ENCODE peak calls at places on chromosomes 11 and 22, in five cellular contexts. T is DND-41; W is CD4-positive, CD25-positive, alpha-beta regulatory T cell; K is right lobe of liver; G is dorsolateral prefrontal cortex. U is an unnamed sample.

GRCh38 chr11:61791737-61792309 is 576 bp downstream of the TMEM258 start:
- DNase-seq in K (no peak), T (peak), W (no peak), G (peak), U (peak)

GRCh38 chr11:2178906-2179494 is 7.4 kb upstream of the TH start:
- DNase-seq in G (no peak), W (no peak), K (no peak), T (no peak), U (no peak)

GRCh38 chr11:47477323-47477722 is 28.4 kb upstream of the RAPSN start:
- DNase-seq in T (no peak), G (no peak), W (no peak), K (no peak), U (no peak)

GRCh38 chr11:70532728-70533127 is 134.4 kb downstream of the CTTN start:
- DNase-seq in G (peak), K (peak), W (no peak), T (no peak), U (no peak)

GRCh38 chr22:24141586-24141985 is 39.7 kb upstream of the SUSD2 start:
- DNase-seq in K (no peak), T (no peak), G (no peak), W (no peak), U (no peak)

GRCh38 chr11:83124631-83125424 is 32.1 kb upstream of the PCF11 start:
- DNase-seq in G (no peak), T (no peak), K (no peak), W (no peak), U (no peak)

GRCh38 chr22:17369553-17370035 is 334 bp downstream of the CECR2 start:
- DNase-seq in W (no peak), T (no peak), K (peak), G (peak), U (no peak)

GRCh38 chr11:47494996-47495855 is 46.3 kb upstream of the RAPSN start:
- DNase-seq in T (no peak), W (no peak), G (no peak), K (no peak), U (no peak)

GRCh38 chr11:41289408-41289807 is 170.0 kb downstream of the LRRC4C start:
- DNase-seq in K (no peak), T (no peak), W (no peak), G (no peak), U (no peak)

GRCh38 chr22:50702261-50702671 is 29.6 kb downstream of the SHANK3 start:
- DNase-seq in T (peak), W (no peak), K (peak), G (no peak), U (no peak)

GRCh38 chr11:134541951-134542350 is 129.9 kb upstream of the B3GAT1 start:
- DNase-seq in T (no peak), W (no peak), G (no peak), K (no peak), U (no peak)

GRCh38 chr11:11512929-11513328 is 108.9 kb downstream of the GALNT18 start:
- DNase-seq in K (no peak), W (no peak), G (no peak), T (no peak), U (no peak)

GRCh38 chr11:120302001-120302805 is 22.9 kb upstream of the TLCD5 start:
- DNase-seq in W (no peak), T (no peak), K (peak), G (no peak), U (no peak)

GRCh38 chr22:19691721-19692341 is 22.5 kb upstream of the SEPTIN5 start:
- DNase-seq in G (no peak), K (no peak), T (no peak), W (no peak), U (no peak)

GRCh38 chr11:68047437-68048290 is 8.8 kb downstream of the TCIRG1 start:
- DNase-seq in G (no peak), K (no peak), T (no peak), W (no peak), U (no peak)

GRCh38 chr22:31044262-31044861 is 36.8 kb upstream of the SMTN start:
- DNase-seq in T (no peak), W (no peak), K (no peak), G (no peak), U (no peak)

GRCh38 chr11:8338138-8338537 is 74.5 kb upstream of the LMO1 start:
- DNase-seq in K (peak), G (peak), T (peak), W (no peak), U (no peak)

GRCh38 chr22:23042179-23042578 is 28.1 kb upstream of the GNAZ start:
- DNase-seq in T (no peak), K (no peak), W (no peak), G (no peak), U (no peak)

DNA sequence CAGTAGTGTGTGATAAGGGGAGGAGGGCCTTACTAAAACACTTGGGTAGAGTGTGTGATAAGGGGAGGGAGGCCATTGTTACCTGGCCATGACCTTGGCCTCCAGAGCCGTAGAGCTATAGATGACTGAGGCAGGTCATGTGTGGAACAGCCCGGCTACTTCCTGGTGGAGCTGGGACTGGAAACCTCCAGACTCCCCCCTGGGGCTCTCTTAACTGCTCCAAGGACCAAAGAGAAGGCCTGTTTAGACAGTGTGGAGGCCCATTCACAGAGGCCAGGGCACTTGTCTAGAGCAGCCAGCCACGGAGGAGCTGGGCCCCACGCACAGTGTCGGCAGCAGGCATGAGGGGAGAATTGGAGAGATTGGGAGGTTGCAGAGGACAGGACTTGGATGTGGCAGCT is 12.5 kb upstream of the MICALL1 start:
- DNase-seq in K (no peak), G (no peak), T (no peak), W (no peak), U (no peak)
- H3K27ac ChIP-seq in K (no peak), G (peak), T (no peak), W (no peak), U (no peak)

DNA sequence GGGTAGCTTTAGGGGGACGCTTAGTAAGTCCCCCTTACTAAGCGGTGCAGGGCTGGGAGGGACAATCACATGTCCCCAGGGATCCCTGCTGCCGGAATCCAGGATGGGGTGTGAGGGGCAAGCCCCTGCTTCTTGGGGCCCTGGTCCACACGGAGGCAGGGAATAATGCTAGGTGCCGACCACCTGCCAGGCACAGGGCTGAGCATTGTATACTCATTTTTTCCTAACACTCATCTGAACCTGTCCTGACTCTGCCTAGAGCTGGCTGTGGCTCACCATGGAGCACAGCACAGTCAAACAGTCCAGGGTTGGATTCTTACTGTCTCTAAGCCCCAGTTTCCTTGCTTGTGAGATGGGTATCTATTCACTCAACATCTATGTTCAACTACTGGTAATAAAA is 1.4 kb upstream of the LTBP3 start:
- DNase-seq in T (no peak), W (no peak), K (no peak), G (no peak), U (no peak)
- H3K27ac ChIP-seq in T (no peak), W (no peak), K (peak), G (peak), U (peak)

GRCh38 chr11:12671378-12671777 is 2.8 kb upstream of the TEAD1 start:
- DNase-seq in K (no peak), T (no peak), G (no peak), W (no peak), U (no peak)
- H3K27ac ChIP-seq in K (no peak), T (no peak), G (no peak), W (no peak), U (no peak)

GRCh38 chr11:75703709-75704237 is 13.9 kb upstream of the MOGAT2 start:
- DNase-seq in G (no peak), T (no peak), W (no peak), K (no peak), U (no peak)
- H3K27ac ChIP-seq in G (no peak), T (no peak), W (no peak), K (no peak), U (no peak)

GRCh38 chr11:106457727-106458126 is 380.3 kb downstream of the AASDHPPT start:
- DNase-seq in T (no peak), G (no peak), K (no peak), W (no peak), U (no peak)
- H3K27ac ChIP-seq in T (no peak), G (peak), K (no peak), W (no peak), U (no peak)

GRCh38 chr22:20725987-20726558 is 47.8 kb upstream of the SERPIND1 start:
- DNase-seq in G (no peak), K (no peak), W (no peak), T (no peak), U (no peak)

GRCh38 chr22:20724676-20725454 is 49.0 kb upstream of the SERPIND1 start:
- DNase-seq in W (no peak), T (no peak), K (no peak), G (no peak), U (no peak)

GRCh38 chr22:20721409-20722218 is 52.3 kb upstream of the SERPIND1 start:
- DNase-seq in T (no peak), W (no peak), K (no peak), G (no peak), U (no peak)

GRCh38 chr22:20720692-20721408 is 53.1 kb upstream of the SERPIND1 start:
- DNase-seq in G (no peak), K (no peak), T (no peak), W (no peak), U (no peak)
- H3K27ac ChIP-seq in G (peak), K (no peak), T (no peak), W (no peak), U (no peak)